ENCODE peak calls at places on chromosomes 12 and 14, in five cellular contexts. One of them, this sample, is unnamed.

GRCh38 chr14:48788771-48789170 is 797.4 kb downstream of the RPS29 start:
- DNase-seq in OCI-LY7: no peak
- DNase-seq in spleen: no peak
- DNase-seq in PC-3: no peak
- DNase-seq in Peyer's patch: no peak
- DNase-seq in this sample: no peak

GRCh38 chr12:26281320-26281719 is 85.9 kb downstream of the SSPN start:
- DNase-seq in OCI-LY7: no peak
- DNase-seq in spleen: no peak
- DNase-seq in PC-3: no peak
- DNase-seq in Peyer's patch: no peak
- DNase-seq in this sample: no peak

GRCh38 chr12:48996794-48997718 is 2.1 kb downstream of the DDN start:
- DNase-seq in OCI-LY7: peak; percentile 71
- DNase-seq in spleen: peak; percentile 93
- DNase-seq in PC-3: peak; percentile 75
- DNase-seq in Peyer's patch: peak; percentile 90
- DNase-seq in this sample: peak; percentile 59

GRCh38 chr12:121033625-121034349 is 5.3 kb downstream of the OASL start:
- DNase-seq in OCI-LY7: no peak
- DNase-seq in spleen: no peak
- DNase-seq in PC-3: peak; percentile 87
- DNase-seq in Peyer's patch: no peak
- DNase-seq in this sample: peak; percentile 52

GRCh38 chr14:76931629-76932402 is 96.7 kb downstream of the IRF2BPL start:
- DNase-seq in OCI-LY7: no peak
- DNase-seq in spleen: no peak
- DNase-seq in PC-3: no peak
- DNase-seq in Peyer's patch: no peak
- DNase-seq in this sample: no peak

GRCh38 chr12:113196996-113197395 is 11.5 kb downstream of the RITA1 start:
- DNase-seq in OCI-LY7: peak; percentile 87
- DNase-seq in spleen: no peak
- DNase-seq in PC-3: peak; percentile 88
- DNase-seq in Peyer's patch: peak; percentile 85
- DNase-seq in this sample: peak; percentile 27

GRCh38 chr12:109675411-109675810 is 38.2 kb upstream of the FAM222A start:
- DNase-seq in OCI-LY7: no peak
- DNase-seq in spleen: peak; percentile 65
- DNase-seq in PC-3: no peak
- DNase-seq in Peyer's patch: no peak
- DNase-seq in this sample: no peak

GRCh38 chr12:122322501-122322900 is 56.2 kb upstream of the VPS33A start:
- DNase-seq in OCI-LY7: no peak
- DNase-seq in spleen: no peak
- DNase-seq in PC-3: peak; percentile 39
- DNase-seq in Peyer's patch: no peak
- DNase-seq in this sample: no peak

GRCh38 chr12:59149995-59150642 is 229.8 kb upstream of the LRIG3 start:
- DNase-seq in OCI-LY7: peak; percentile 81
- DNase-seq in spleen: no peak
- DNase-seq in PC-3: peak; percentile 91
- DNase-seq in Peyer's patch: no peak
- DNase-seq in this sample: no peak

GRCh38 chr14:91419451-91419850 is 1.8 kb upstream of the CCDC88C start:
- DNase-seq in OCI-LY7: no peak
- DNase-seq in spleen: no peak
- DNase-seq in PC-3: peak; percentile 3
- DNase-seq in Peyer's patch: no peak
- DNase-seq in this sample: no peak

GRCh38 chr14:85122690-85123089 is 407.3 kb upstream of the FLRT2 start:
- DNase-seq in OCI-LY7: no peak
- DNase-seq in spleen: no peak
- DNase-seq in PC-3: peak; percentile 84
- DNase-seq in Peyer's patch: no peak
- DNase-seq in this sample: no peak

GRCh38 chr12:95541436-95541835 is 9.8 kb downstream of the USP44 start:
- DNase-seq in OCI-LY7: no peak
- DNase-seq in spleen: no peak
- DNase-seq in PC-3: no peak
- DNase-seq in Peyer's patch: no peak
- DNase-seq in this sample: no peak

GRCh38 chr14:57329833-57330232 is 60.6 kb upstream of the NAA30 start:
- DNase-seq in OCI-LY7: no peak
- DNase-seq in spleen: no peak
- DNase-seq in PC-3: no peak
- DNase-seq in Peyer's patch: no peak
- DNase-seq in this sample: no peak

GRCh38 chr12:71014180-71014785 is 93.7 kb upstream of the PTPRR start:
- DNase-seq in OCI-LY7: no peak
- DNase-seq in spleen: no peak
- DNase-seq in PC-3: peak; percentile 81
- DNase-seq in Peyer's patch: no peak
- DNase-seq in this sample: no peak
- H3K4me3 ChIP-seq in OCI-LY7: no peak overlapping the region
- H3K4me3 ChIP-seq in spleen: no peak overlapping the region
- H3K4me3 ChIP-seq in PC-3: peak overlapping the region; percentile 33
- H3K4me3 ChIP-seq in Peyer's patch: no peak overlapping the region
- H3K4me3 ChIP-seq in this sample: no peak overlapping the region

GRCh38 chr12:106582264-106582591 is 576 bp upstream of the RFX4 start:
- DNase-seq in OCI-LY7: no peak
- DNase-seq in spleen: no peak
- DNase-seq in PC-3: no peak
- DNase-seq in Peyer's patch: no peak
- DNase-seq in this sample: no peak

GRCh38 chr12:106582661-106583577 is at the start of gene RFX4:
- DNase-seq in OCI-LY7: no peak
- DNase-seq in spleen: no peak
- DNase-seq in PC-3: no peak
- DNase-seq in Peyer's patch: no peak
- DNase-seq in this sample: no peak

GRCh38 chr12:106585237-106585834 is 2.5 kb downstream of the RFX4 start:
- DNase-seq in OCI-LY7: no peak
- DNase-seq in spleen: no peak
- DNase-seq in PC-3: no peak
- DNase-seq in Peyer's patch: no peak
- DNase-seq in this sample: no peak

GRCh38 chr12:106584104-106585064 is 1.6 kb downstream of the RFX4 start:
- DNase-seq in OCI-LY7: no peak
- DNase-seq in spleen: no peak
- DNase-seq in PC-3: no peak
- DNase-seq in Peyer's patch: no peak
- DNase-seq in this sample: no peak

DNA sequence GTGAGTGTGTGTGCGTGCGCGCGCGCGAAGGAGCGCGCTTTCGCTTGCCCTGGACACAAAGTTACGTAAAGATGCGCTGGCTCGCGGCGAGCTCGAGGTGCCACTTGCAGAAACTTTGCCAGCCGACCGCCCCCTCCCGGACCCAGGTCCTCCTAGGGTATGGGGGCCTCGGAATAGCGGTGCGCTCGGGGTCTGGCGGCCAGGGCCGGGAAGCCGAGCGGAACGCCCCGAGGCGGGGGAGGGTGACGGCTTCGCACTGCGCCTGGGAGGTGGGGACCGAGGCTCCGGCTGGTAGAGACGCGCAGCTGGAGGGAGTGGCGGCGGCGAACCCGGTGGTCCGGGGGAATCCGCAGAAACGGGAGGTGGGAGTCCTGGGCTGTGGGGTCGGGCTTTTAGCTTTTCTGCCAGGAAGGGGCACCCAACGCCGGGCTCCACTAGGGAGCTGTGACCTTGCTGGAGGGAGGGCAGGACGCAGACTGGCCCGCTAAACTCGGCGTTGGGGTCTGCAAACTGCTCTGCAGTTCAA is 837 bp downstream of the RFX4 start:
- DNase-seq in OCI-LY7: no peak
- DNase-seq in spleen: no peak
- DNase-seq in PC-3: no peak
- DNase-seq in Peyer's patch: no peak
- DNase-seq in this sample: no peak
- H3K4me1 ChIP-seq in OCI-LY7: no peaks in the 10 kb centered on the region
- H3K4me1 ChIP-seq in spleen: peaks cover 69% of the 10 kb centered on the region
- H3K4me1 ChIP-seq in PC-3: no peaks in the 10 kb centered on the region
- H3K4me1 ChIP-seq in Peyer's patch: peaks cover 55% of the 10 kb centered on the region
- H3K4me1 ChIP-seq in this sample: peaks cover 33% of the 10 kb centered on the region

GRCh38 chr14:99138999-99139865 is 132.8 kb downstream of the BCL11B start:
- DNase-seq in OCI-LY7: no peak
- DNase-seq in spleen: no peak
- DNase-seq in PC-3: no peak
- DNase-seq in Peyer's patch: peak; percentile 21
- DNase-seq in this sample: no peak

GRCh38 chr14:99145307-99145706 is 126.7 kb downstream of the BCL11B start:
- DNase-seq in OCI-LY7: no peak
- DNase-seq in spleen: no peak
- DNase-seq in PC-3: no peak
- DNase-seq in Peyer's patch: no peak
- DNase-seq in this sample: no peak

GRCh38 chr14:99143793-99144192 is 128.2 kb downstream of the BCL11B start:
- DNase-seq in OCI-LY7: no peak
- DNase-seq in spleen: no peak
- DNase-seq in PC-3: no peak
- DNase-seq in Peyer's patch: peak; percentile 25
- DNase-seq in this sample: no peak

GRCh38 chr14:99141236-99141635 is 130.8 kb downstream of the BCL11B start:
- DNase-seq in OCI-LY7: no peak
- DNase-seq in spleen: no peak
- DNase-seq in PC-3: no peak
- DNase-seq in Peyer's patch: peak; percentile 8
- DNase-seq in this sample: no peak

GRCh38 chr14:99143126-99143525 is 128.9 kb downstream of the BCL11B start:
- DNase-seq in OCI-LY7: no peak
- DNase-seq in spleen: no peak
- DNase-seq in PC-3: no peak
- DNase-seq in Peyer's patch: peak; percentile 29
- DNase-seq in this sample: no peak
- H3K27ac ChIP-seq in OCI-LY7: no peak overlapping the region
- H3K27ac ChIP-seq in spleen: no peak overlapping the region
- H3K27ac ChIP-seq in PC-3: no peak overlapping the region
- H3K27ac ChIP-seq in Peyer's patch: no peak overlapping the region
- H3K27ac ChIP-seq in this sample: no peak overlapping the region

DNA sequence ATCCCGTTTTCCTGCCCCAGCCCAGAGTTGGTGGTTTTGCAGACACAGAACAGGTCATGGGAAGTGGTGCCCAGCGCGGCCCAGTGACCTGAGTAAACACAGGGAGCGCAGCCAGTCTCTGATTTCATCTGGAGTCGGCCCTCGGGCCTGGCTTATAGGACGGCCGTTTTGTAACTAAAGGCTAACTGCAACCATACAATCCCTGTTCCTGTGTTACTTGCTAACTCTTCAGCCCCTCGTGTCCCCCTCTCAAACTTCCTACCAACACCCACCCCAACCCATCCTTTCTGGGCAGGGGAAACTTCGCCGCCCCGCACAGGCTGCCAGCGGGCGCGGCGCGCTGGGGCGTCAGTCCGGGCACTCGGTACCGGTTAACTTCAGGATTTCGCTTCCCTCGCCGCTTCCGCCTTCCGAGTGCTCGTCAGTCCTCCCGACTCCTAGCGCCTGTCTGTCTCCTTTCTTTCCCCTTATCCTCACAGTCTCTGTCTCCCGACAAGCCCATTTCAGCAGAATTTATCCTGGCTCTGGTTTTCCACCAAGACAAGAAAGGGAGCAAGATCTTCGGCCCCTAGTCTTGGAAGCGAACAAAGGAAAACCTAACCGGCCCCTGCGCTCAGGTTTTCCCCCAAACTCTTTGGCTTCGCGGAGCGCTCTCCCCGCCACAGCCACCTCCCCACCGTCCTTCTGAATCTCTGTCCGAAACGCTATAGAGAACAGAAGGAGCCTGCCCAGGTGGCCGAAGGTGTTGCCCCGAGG is 2.0 kb downstream of the SIX1 start:
- DNase-seq in OCI-LY7: no peak
- DNase-seq in spleen: no peak
- DNase-seq in PC-3: peak; percentile 83
- DNase-seq in Peyer's patch: no peak
- DNase-seq in this sample: no peak
- H3K4me3 ChIP-seq in OCI-LY7: no peak overlapping the region
- H3K4me3 ChIP-seq in spleen: peak overlapping the region; percentile 46
- H3K4me3 ChIP-seq in PC-3: peak overlapping the region; percentile 75
- H3K4me3 ChIP-seq in Peyer's patch: peak overlapping the region; percentile 15
- H3K4me3 ChIP-seq in this sample: no peak overlapping the region

DNA sequence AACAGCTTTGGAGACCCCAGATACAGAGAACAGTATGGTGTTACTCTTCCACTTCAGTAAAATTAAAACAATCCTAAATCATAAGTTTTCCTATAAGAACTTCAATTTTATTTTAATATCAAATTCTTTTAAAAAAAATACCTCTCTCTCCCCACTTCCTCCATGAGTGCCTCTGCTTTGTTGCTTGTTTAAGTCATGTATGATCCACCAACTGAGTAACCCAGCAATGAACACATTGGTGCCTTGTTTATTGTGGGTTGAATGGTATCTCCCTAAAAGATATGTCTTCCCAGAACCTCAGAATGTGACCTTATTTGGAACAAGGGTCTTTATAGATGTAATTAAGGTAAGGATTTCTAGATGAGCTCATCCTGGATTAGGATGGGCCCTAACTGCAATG is 143.5 kb upstream of the EGLN3 start:
- DNase-seq in OCI-LY7: no peak
- DNase-seq in spleen: no peak
- DNase-seq in PC-3: no peak
- DNase-seq in Peyer's patch: no peak
- DNase-seq in this sample: no peak
- H3K4me1 ChIP-seq in OCI-LY7: no peaks in the 10 kb centered on the region
- H3K4me1 ChIP-seq in spleen: no peaks in the 10 kb centered on the region
- H3K4me1 ChIP-seq in PC-3: peaks cover 17% of the 10 kb centered on the region
- H3K4me1 ChIP-seq in Peyer's patch: no peaks in the 10 kb centered on the region
- H3K4me1 ChIP-seq in this sample: no peaks in the 10 kb centered on the region

DNA sequence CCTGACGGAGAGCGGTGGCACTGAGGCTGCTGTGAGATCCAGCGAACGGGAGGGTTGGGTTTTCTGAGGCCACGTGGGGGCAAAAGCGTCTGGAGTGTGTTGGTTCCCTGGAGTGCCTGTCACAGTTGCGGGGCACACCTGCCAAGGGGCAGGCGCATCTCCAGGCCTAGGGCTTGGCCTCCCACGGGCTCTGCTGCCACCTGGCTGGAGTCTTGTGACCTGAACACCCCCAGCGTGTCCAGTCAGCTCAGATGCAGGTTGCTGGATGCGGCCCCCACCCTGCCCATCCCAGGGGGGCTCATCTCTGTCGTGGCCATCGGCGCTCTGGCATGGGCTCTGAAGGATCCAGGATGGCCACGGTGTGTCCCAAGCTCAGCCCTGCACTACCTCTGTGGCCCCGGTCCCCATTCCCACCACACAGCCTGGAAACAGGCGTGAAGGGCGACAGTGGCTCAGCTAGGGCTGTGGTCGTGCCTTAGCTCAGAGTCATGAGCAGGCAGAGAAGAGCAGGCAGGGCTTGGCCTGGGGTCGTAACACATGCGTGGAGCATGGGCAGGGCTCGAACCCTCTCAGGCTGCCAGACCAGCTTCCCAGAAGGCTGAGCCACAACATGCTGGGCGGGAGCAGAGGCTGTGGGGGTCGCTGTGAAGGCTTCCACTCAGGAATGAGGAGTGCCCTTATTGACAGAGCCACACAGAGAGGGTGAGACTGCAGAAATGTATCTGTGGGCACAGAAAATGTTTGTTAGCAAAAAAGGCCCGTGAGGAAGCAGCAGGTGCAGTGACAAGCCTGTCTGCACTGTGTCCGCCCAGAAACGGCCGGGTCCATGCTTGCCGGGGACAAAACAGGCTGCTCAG is 23.5 kb upstream of the CRIP2 start:
- DNase-seq in OCI-LY7: no peak
- DNase-seq in spleen: no peak
- DNase-seq in PC-3: no peak
- DNase-seq in Peyer's patch: no peak
- DNase-seq in this sample: no peak
- H3K27ac ChIP-seq in OCI-LY7: no peak overlapping the region
- H3K27ac ChIP-seq in spleen: no peak overlapping the region
- H3K27ac ChIP-seq in PC-3: no peak overlapping the region
- H3K27ac ChIP-seq in Peyer's patch: no peak overlapping the region
- H3K27ac ChIP-seq in this sample: no peak overlapping the region

This sample was measured in effector memory CD4-positive, alpha-beta T cell.